ENCODE peak calls at places on chromosomes 2 and 18, in ten cellular contexts. Z is cardiac fibroblast, C is PC-9, L is HCT116, Q is RWPE1, D is OCI-LY7, E is pancreas, V is endothelial cell, J is brain microvascular endothelial cell, P is nephron progenitor cell. Y is an unnamed sample.

GRCh38 chr2:40123746-40124145 is 328.1 kb downstream of the SLC8A1 start:
- DNase-seq in Z (no peak), C (no peak), L (no peak), Q (no peak), D (no peak), E (no peak), V (no peak), J (no peak), P (no peak), Y (no peak)

GRCh38 chr2:220476877-220477276 is 849.4 kb downstream of the SLC4A3 start:
- DNase-seq in Z (no peak), C (no peak), L (no peak), Q (no peak), D (no peak), E (no peak), V (no peak), J (no peak), P (no peak), Y (no peak)

GRCh38 chr18:40035951-40036350 is 1919.1 kb upstream of the PIK3C3 start:
- DNase-seq in Z (no peak), C (no peak), L (no peak), Q (no peak), D (no peak), E (no peak), V (no peak), J (no peak), P (no peak), Y (no peak)

GRCh38 chr2:38653380-38653714 is 12.6 kb upstream of the GALM start:
- DNase-seq in Z (no peak), C (no peak), L (no peak), Q (no peak), D (no peak), E (no peak), V (no peak), J (no peak), P (no peak), Y (no peak)

GRCh38 chr18:23992119-23992940 is 22.2 kb upstream of the TTC39C start:
- DNase-seq in Z (no peak), C (peak), L (no peak), Q (peak), D (no peak), E (no peak), V (no peak), J (no peak), P (no peak), Y (no peak)

GRCh38 chr2:166593403-166593802 is 99.4 kb upstream of the SCN7A start:
- DNase-seq in Z (peak), C (no peak), L (no peak), Q (no peak), D (no peak), E (no peak), V (no peak), J (peak), P (no peak), Y (no peak)

GRCh38 chr2:163266772-163267171 is 428.2 kb upstream of the KCNH7 start:
- DNase-seq in Z (peak), C (peak), L (no peak), Q (peak), D (no peak), E (no peak), V (no peak), J (peak), P (no peak), Y (no peak)

GRCh38 chr2:181380581-181380980 is 76.6 kb upstream of the ITGA4 start:
- DNase-seq in Z (no peak), C (no peak), L (no peak), Q (no peak), D (no peak), E (no peak), V (no peak), J (no peak), P (no peak), Y (no peak)

GRCh38 chr2:175136334-175137215 is 31.4 kb downstream of the ATF2 start:
- DNase-seq in Z (no peak), C (no peak), L (no peak), Q (no peak), D (no peak), E (no peak), V (no peak), J (no peak), P (no peak), Y (no peak)

GRCh38 chr2:715847-716573 is 38.8 kb upstream of the TMEM18 start:
- DNase-seq in Z (peak), C (no peak), L (peak), Q (peak), D (no peak), E (no peak), V (no peak), J (peak), P (no peak), Y (no peak)

GRCh38 chr18:34696681-34697080 is 13.4 kb upstream of the DTNA start:
- DNase-seq in Z (no peak), C (no peak), L (no peak), Q (no peak), D (no peak), E (no peak), V (no peak), J (no peak), P (no peak), Y (no peak)

GRCh38 chr18:29188760-29189159 is 1011.8 kb upstream of the CDH2 start:
- DNase-seq in Z (no peak), C (no peak), L (no peak), Q (peak), D (no peak), E (no peak), V (no peak), J (no peak), P (no peak), Y (no peak)

GRCh38 chr18:49814147-49814499 is 790 bp upstream of the ACAA2 start:
- DNase-seq in Z (peak), C (no peak), L (no peak), Q (peak), D (no peak), E (no peak), V (peak), J (peak), P (peak), Y (peak)

GRCh38 chr18:7000484-7001096 is 117.0 kb downstream of the LAMA1 start:
- DNase-seq in Z (peak), C (no peak), L (no peak), Q (peak), D (peak), E (no peak), V (no peak), J (peak), P (no peak), Y (no peak)

GRCh38 chr2:241357531-241357930 is 1.4 kb downstream of the FARP2 start:
- DNase-seq in Z (no peak), C (no peak), L (no peak), Q (no peak), D (peak), E (no peak), V (no peak), J (no peak), P (no peak), Y (no peak)

GRCh38 chr2:66814916-66815315 is 380.0 kb downstream of the MEIS1 start:
- DNase-seq in Z (no peak), C (no peak), L (no peak), Q (no peak), D (no peak), E (no peak), V (no peak), J (no peak), P (no peak), Y (no peak)

GRCh38 chr2:69477627-69478026 is 40.4 kb upstream of the NFU1 start:
- DNase-seq in Z (no peak), C (no peak), L (no peak), Q (no peak), D (no peak), E (no peak), V (no peak), J (no peak), P (no peak), Y (no peak)

GRCh38 chr18:76348267-76349066 is 146.6 kb downstream of the ZNF516 start:
- DNase-seq in Z (no peak), C (no peak), L (no peak), Q (no peak), D (no peak), E (no peak), V (no peak), J (no peak), P (peak), Y (no peak)

GRCh38 chr18:50151876-50152275 is 43.1 kb downstream of the MYO5B start:
- DNase-seq in Z (peak), C (no peak), L (no peak), Q (no peak), D (no peak), E (no peak), V (no peak), J (peak), P (no peak), Y (no peak)

GRCh38 chr2:8543412-8544167 is 138.3 kb upstream of the ID2 start:
- DNase-seq in Z (peak), C (no peak), L (no peak), Q (no peak), D (peak), E (peak), V (no peak), J (peak), P (no peak), Y (no peak)

GRCh38 chr2:110931648-110932047 is 189.1 kb upstream of the BCL2L11 start:
- DNase-seq in Z (peak), C (no peak), L (no peak), Q (peak), D (no peak), E (no peak), V (no peak), J (no peak), P (no peak), Y (no peak)

GRCh38 chr2:26770986-26771586 is 7.0 kb downstream of the SLC35F6 start:
- DNase-seq in Z (peak), C (peak), L (no peak), Q (peak), D (peak), E (peak), V (peak), J (peak), P (no peak), Y (no peak)

GRCh38 chr2:130251520-130251864 is 53.3 kb upstream of the TUBA3E start:
- DNase-seq in Z (no peak), C (no peak), L (no peak), Q (no peak), D (no peak), E (no peak), V (no peak), J (no peak), P (no peak), Y (no peak)

GRCh38 chr18:49813071-49813320 is 337 bp downstream of the ACAA2 start:
- DNase-seq in Z (peak), C (peak), L (no peak), Q (no peak), D (peak), E (no peak), V (peak), J (peak), P (peak), Y (no peak)

GRCh38 chr2:20012282-20013060 is at the start of gene MATN3:
- DNase-seq in Z (peak), C (peak), L (no peak), Q (peak), D (no peak), E (peak), V (peak), J (no peak), P (peak), Y (peak)

GRCh38 chr18:74132201-74132600 is 15.4 kb downstream of the FBXO15 start:
- DNase-seq in Z (no peak), C (no peak), L (no peak), Q (no peak), D (no peak), E (no peak), V (no peak), J (no peak), P (no peak), Y (no peak)

GRCh38 chr2:60553992-60554648 is 666 bp upstream of the BCL11A start:
- DNase-seq in Z (no peak), C (peak), L (no peak), Q (peak), D (peak), E (peak), V (peak), J (no peak), P (peak), Y (no peak)

GRCh38 chr2:141439524-141439923 is 691.3 kb downstream of the LRP1B start:
- DNase-seq in Z (no peak), C (no peak), L (no peak), Q (no peak), D (no peak), E (no peak), V (no peak), J (no peak), P (no peak), Y (no peak)

GRCh38 chr2:158665536-158666302 is 129.4 kb upstream of the DAPL1 start:
- DNase-seq in Z (peak), C (no peak), L (no peak), Q (no peak), D (no peak), E (no peak), V (no peak), J (peak), P (no peak), Y (no peak)

GRCh38 chr2:12675352-12675795 is 41.4 kb upstream of the TRIB2 start:
- DNase-seq in Z (peak), C (peak), L (no peak), Q (peak), D (no peak), E (peak), V (no peak), J (peak), P (no peak), Y (no peak)

GRCh38 chr2:11787991-11788390 is 41.6 kb downstream of the LPIN1 start:
- DNase-seq in Z (no peak), C (no peak), L (no peak), Q (no peak), D (no peak), E (no peak), V (no peak), J (no peak), P (no peak), Y (no peak)

DNA sequence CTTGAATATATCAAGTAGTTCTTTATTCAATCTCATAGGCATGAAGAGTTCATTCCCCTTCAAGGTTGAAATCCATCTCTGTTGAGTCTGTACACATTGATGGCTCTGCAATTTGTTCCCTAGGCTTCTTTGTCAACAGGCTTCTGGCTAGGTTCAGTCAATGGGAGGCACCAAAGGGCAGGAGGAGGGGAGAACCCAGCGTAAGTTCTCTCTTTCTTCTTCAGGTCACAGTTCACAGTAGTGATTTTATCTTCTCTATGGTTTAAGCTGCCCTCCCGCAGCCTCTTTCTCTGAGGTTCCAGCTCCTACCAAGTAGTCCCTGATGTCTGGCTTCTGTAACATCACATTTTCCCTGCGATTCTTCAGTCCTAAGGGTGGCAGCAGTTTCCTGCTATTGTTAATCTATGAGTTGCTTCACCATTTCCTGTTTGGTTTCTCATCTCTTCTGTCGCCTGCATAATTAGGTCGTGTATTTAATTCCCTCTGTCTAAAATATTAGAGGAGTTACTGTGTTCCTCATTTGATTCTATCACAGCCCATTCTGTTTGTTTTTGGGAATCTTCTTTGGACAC is 107.4 kb downstream of the CPO start:
- DNase-seq in Z (peak), C (no peak), L (no peak), Q (no peak), D (no peak), E (no peak), V (no peak), J (no peak), P (no peak), Y (no peak)
- TF ChIP-seq CTCF in Z (no peak), C (no peak), L (peak), Q (no peak), D (peak), E (no peak), V (no peak), J (peak), P (no peak), Y (no peak)

GRCh38 chr18:13108330-13108729 is 110.2 kb upstream of the LDLRAD4 start:
- DNase-seq in Z (no peak), C (no peak), L (no peak), Q (no peak), D (no peak), E (no peak), V (no peak), J (no peak), P (no peak), Y (no peak)

GRCh38 chr18:13110559-13110958 is 108.0 kb upstream of the LDLRAD4 start:
- DNase-seq in Z (no peak), C (no peak), L (no peak), Q (no peak), D (no peak), E (peak), V (no peak), J (no peak), P (no peak), Y (no peak)

GRCh38 chr18:13107074-13107473 is 111.5 kb upstream of the LDLRAD4 start:
- DNase-seq in Z (no peak), C (no peak), L (no peak), Q (no peak), D (no peak), E (no peak), V (no peak), J (no peak), P (no peak), Y (no peak)

DNA sequence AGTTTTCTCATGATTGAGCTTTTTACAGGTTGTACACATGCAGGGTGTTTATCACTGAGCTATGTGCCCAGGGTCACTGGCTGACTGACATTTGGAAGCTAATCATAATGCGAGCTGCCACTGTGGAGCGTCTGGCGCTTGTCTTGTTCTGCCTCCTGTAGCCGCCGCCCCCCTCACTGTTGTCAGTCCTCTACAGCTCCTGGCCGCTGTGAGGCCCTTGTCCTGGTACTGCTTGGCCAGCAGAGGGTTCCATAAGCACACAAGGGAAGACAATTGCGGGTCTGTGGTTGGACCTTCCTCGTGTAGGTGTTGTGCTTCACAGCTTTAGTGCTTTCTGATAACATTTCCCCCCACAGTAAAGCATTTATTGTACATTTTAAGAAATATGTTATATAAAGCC is 105.6 kb upstream of the LDLRAD4 start:
- DNase-seq in Z (peak), C (no peak), L (peak), Q (no peak), D (no peak), E (peak), V (peak), J (peak), P (peak), Y (peak)
- TF ChIP-seq CTCF in Z (peak), C (no peak), L (no peak), Q (peak), D (no peak), E (no peak), V (no peak), J (peak), P (peak), Y (peak)

GRCh38 chr2:171141320-171141719 is 19.4 kb downstream of the TLK1 start:
- DNase-seq in Z (peak), C (no peak), L (no peak), Q (no peak), D (no peak), E (no peak), V (no peak), J (peak), P (no peak), Y (no peak)
- TF ChIP-seq CTCF in Z (no peak), C (no peak), L (no peak), Q (no peak), D (peak), E (no peak), V (no peak), J (peak), P (no peak), Y (no peak)

DNA sequence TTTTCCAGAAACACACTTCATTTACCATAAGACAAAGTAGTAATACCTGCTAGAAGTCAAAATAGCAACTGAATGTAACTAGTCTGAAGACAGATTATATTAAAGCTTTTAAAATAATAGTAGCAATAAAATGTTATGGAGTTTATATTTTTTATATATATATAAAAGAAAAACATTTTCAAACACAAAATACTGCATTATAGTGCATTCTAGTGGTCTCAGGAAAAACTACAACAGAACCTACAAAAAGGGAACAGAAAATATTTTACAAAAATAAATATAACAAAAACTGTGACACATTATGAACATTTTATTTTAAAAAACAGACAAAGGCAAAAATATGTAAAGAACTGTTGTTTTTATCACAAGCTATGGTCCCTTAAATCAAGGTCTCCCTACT is 48.0 kb downstream of the STRN start:
- DNase-seq in Z (no peak), C (no peak), L (no peak), Q (no peak), D (no peak), E (no peak), V (no peak), J (no peak), P (no peak), Y (no peak)
- TF ChIP-seq CTCF in Z (peak), C (peak), L (peak), Q (peak), D (peak), E (no peak), V (peak), J (no peak), P (peak), Y (peak)

DNA sequence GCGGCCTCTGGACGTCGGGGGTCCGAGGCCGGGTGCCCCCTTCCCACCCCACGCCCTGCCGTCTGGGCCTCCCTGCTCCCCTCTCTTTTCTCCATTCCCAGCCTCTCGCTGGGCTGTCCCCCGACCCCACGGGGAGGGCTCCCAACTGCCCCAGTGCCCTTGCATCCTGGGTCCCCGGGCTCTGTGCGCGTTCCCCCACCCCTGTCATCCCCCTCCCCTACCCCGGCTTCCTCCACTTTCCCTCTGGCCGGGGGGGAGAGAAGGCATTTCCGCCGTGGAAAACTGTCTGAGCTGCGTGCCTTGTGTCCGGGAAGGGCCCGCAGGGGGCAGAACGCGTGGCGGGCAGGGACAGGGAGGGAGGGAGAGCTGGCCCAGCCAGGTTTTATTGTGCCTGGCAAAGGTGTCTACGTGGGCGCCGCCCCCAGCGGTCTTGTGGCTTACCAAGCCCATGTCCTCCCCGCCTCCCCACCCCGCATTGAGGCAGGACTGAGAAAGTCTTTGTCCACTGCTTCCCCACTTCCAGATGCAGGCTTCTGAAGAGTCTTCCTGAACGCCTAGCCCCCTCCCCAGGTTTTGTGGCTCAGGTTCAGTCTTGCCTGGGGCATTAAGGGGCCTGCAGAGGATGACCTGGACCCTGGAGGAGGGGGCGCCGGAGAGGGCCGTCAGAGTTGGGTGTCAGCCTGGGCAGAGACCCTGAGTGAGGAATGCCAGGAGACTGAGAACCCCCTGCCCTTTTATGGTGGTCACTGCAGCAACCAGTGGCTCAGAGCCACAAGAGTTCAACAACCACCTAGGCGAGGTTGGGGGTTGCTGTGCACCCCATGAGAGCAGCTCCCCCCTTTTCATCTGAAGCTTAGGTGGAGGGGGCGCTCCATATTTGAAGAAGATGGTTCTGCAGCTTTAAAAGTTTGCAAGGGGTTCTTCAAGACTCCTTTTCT is 1.3 kb downstream of the ITM2C start:
- DNase-seq in Z (peak), C (peak), L (no peak), Q (no peak), D (no peak), E (no peak), V (peak), J (no peak), P (peak), Y (no peak)
- TF ChIP-seq CTCF in Z (peak), C (no peak), L (no peak), Q (no peak), D (no peak), E (no peak), V (no peak), J (peak), P (no peak), Y (no peak)

GRCh38 chr2:43609304-43609883 is 13.6 kb upstream of the THADA start:
- DNase-seq in Z (peak), C (peak), L (peak), Q (peak), D (peak), E (no peak), V (peak), J (peak), P (peak), Y (peak)
- TF ChIP-seq CTCF in Z (peak), C (peak), L (peak), Q (peak), D (peak), E (no peak), V (peak), J (peak), P (peak), Y (peak)